ENCODE peak calls at places on chromosomes 1 and 21, in five cellular contexts. S is amniotic epithelial cell, L is colonic mucosa, J is PC-3, A is GM23248. U is an unnamed sample.

GRCh38 chr21:43764576-43765495 is 11.3 kb downstream of the CSTB start:
- DNase-seq in S (no peak), L (no peak), J (peak; percentile 54), A (peak; percentile 52), U (peak; percentile 38)

GRCh38 chr21:45280969-45281368 is 6.7 kb downstream of the POFUT2 start:
- DNase-seq in S (no peak), L (no peak), J (no peak), A (no peak), U (no peak)

GRCh38 chr1:26786437-26787380 is 1.0 kb upstream of the PIGV start:
- DNase-seq in S (peak; percentile 97), L (peak; percentile 72), J (peak; percentile 39), A (peak; percentile 89), U (peak; percentile 73)

GRCh38 chr1:192805832-192806323 is 3.0 kb upstream of the RGS2 start:
- DNase-seq in S (peak; percentile 98), L (peak; percentile 46), J (peak; percentile 91), A (peak; percentile 93), U (peak; percentile 80)

GRCh38 chr1:19010503-19010902 is 54.0 kb upstream of the IFFO2 start:
- DNase-seq in S (no peak), L (no peak), J (peak; percentile 88), A (peak; percentile 21), U (no peak)

GRCh38 chr1:200306954-200307754 is 102.7 kb downstream of the ZNF281 start:
- DNase-seq in S (peak; percentile 22), L (no peak), J (peak; percentile 81), A (peak; percentile 60), U (peak; percentile 25)

GRCh38 chr1:119000371-119001180 is 12.4 kb upstream of the TBX15 start:
- DNase-seq in S (no peak), L (no peak), J (no peak), A (peak; percentile 77), U (no peak)

GRCh38 chr21:29296452-29296851 is 2.3 kb upstream of the BACH1 start:
- DNase-seq in S (no peak), L (no peak), J (no peak), A (no peak), U (no peak)

GRCh38 chr1:76501576-76502219 is 365.6 kb upstream of the ST6GALNAC5 start:
- DNase-seq in S (no peak), L (no peak), J (no peak), A (no peak), U (no peak)

GRCh38 chr1:112718691-112719418 is 3.7 kb upstream of the PPM1J start:
- DNase-seq in S (peak; percentile 57), L (peak; percentile 81), J (peak; percentile 84), A (peak; percentile 94), U (peak; percentile 53)

GRCh38 chr1:32546611-32547010 is 7.4 kb downstream of the ZBTB8A start:
- DNase-seq in S (no peak), L (no peak), J (no peak), A (no peak), U (no peak)

GRCh38 chr1:179550753-179551682 is 24.7 kb downstream of the NPHS2 start:
- DNase-seq in S (peak; percentile 52), L (no peak), J (peak; percentile 23), A (peak; percentile 71), U (peak; percentile 70)

GRCh38 chr1:173113015-173113741 is 62.4 kb upstream of the TNFSF18 start:
- DNase-seq in S (peak; percentile 58), L (no peak), J (peak; percentile 99), A (peak; percentile 81), U (peak; percentile 85)

GRCh38 chr1:21299007-21299406 is 8.7 kb upstream of the ECE1 start:
- DNase-seq in S (no peak), L (peak; percentile 69), J (no peak), A (no peak), U (no peak)

GRCh38 chr1:34786521-34787325 is 5.7 kb downstream of the GJB3 start:
- DNase-seq in S (peak; percentile 56), L (peak; percentile 87), J (peak; percentile 87), A (peak; percentile 87), U (peak; percentile 62)

GRCh38 chr1:2607681-2608041 is 21.1 kb downstream of the PRXL2B start:
- DNase-seq in S (no peak), L (no peak), J (no peak), A (no peak), U (no peak)

GRCh38 chr1:36355811-36356210 is 29.9 kb downstream of the STK40 start:
- DNase-seq in S (no peak), L (no peak), J (no peak), A (no peak), U (no peak)

GRCh38 chr1:183495420-183495819 is 23.1 kb downstream of the SMG7 start:
- DNase-seq in S (no peak), L (no peak), J (no peak), A (no peak), U (no peak)

GRCh38 chr1:109768335-109768650 is 4.6 kb upstream of the EPS8L3 start:
- DNase-seq in S (no peak), L (no peak), J (no peak), A (no peak), U (no peak)

GRCh38 chr1:162135271-162135775 is 65.8 kb downstream of the NOS1AP start:
- DNase-seq in S (no peak), L (no peak), J (no peak), A (no peak), U (no peak)